ENCODE peak calls at places on chromosome 12, in four cellular contexts. One of them, this sample, is unnamed. For H3K9me3 and H3K4me1, the result is how much of the 10 kb centered on the place peaks cover.

GRCh38 chr12:58459191-58459590 is 461.1 kb downstream of the LRIG3 start:
- DNase-seq in neural progenitor cell: no peak
- DNase-seq in lower lobe of right lung: no peak
- DNase-seq in mammary epithelial cell: no peak
- DNase-seq in this sample: no peak

GRCh38 chr12:25977047-25977446 is 18.6 kb downstream of the RASSF8 start:
- DNase-seq in lower lobe of right lung: no peak
- DNase-seq in neural progenitor cell: peak
- DNase-seq in mammary epithelial cell: peak
- DNase-seq in this sample: no peak

GRCh38 chr12:53097564-53098353 is at the start of gene IGFBP6:
- DNase-seq in neural progenitor cell: peak
- DNase-seq in mammary epithelial cell: peak
- DNase-seq in lower lobe of right lung: peak
- DNase-seq in this sample: peak

GRCh38 chr12:102394200-102394599 is 86.2 kb downstream of the IGF1 start:
- DNase-seq in lower lobe of right lung: no peak
- DNase-seq in mammary epithelial cell: no peak
- DNase-seq in neural progenitor cell: no peak
- DNase-seq in this sample: no peak

GRCh38 chr12:109999649-109999971 is 380 bp downstream of the ANKRD13A start:
- DNase-seq in mammary epithelial cell: no peak
- DNase-seq in neural progenitor cell: no peak
- DNase-seq in lower lobe of right lung: peak
- DNase-seq in this sample: no peak

GRCh38 chr12:24507827-24508226 is 441.1 kb downstream of the BCAT1 start:
- DNase-seq in lower lobe of right lung: no peak
- DNase-seq in neural progenitor cell: no peak
- DNase-seq in mammary epithelial cell: no peak
- DNase-seq in this sample: no peak

GRCh38 chr12:94557896-94558295 is 92.5 kb downstream of the TMCC3 start:
- DNase-seq in neural progenitor cell: no peak
- DNase-seq in lower lobe of right lung: no peak
- DNase-seq in mammary epithelial cell: peak
- DNase-seq in this sample: no peak

GRCh38 chr12:52261211-52261484 is 13.3 kb upstream of the KRT86 start:
- DNase-seq in mammary epithelial cell: no peak
- DNase-seq in neural progenitor cell: no peak
- DNase-seq in lower lobe of right lung: no peak
- DNase-seq in this sample: no peak

GRCh38 chr12:106178582-106178981 is 39.8 kb upstream of the NUAK1 start:
- DNase-seq in mammary epithelial cell: no peak
- DNase-seq in lower lobe of right lung: no peak
- DNase-seq in neural progenitor cell: peak
- DNase-seq in this sample: no peak

GRCh38 chr12:267581-268482 is 5.2 kb upstream of the SLC6A13 start:
- DNase-seq in neural progenitor cell: peak
- DNase-seq in lower lobe of right lung: no peak
- DNase-seq in mammary epithelial cell: peak
- DNase-seq in this sample: no peak

GRCh38 chr12:55708695-55709233 is 1.1 kb upstream of the ITGA7 start:
- DNase-seq in lower lobe of right lung: no peak
- DNase-seq in neural progenitor cell: no peak
- DNase-seq in mammary epithelial cell: no peak
- DNase-seq in this sample: no peak

GRCh38 chr12:107468182-107468581 is 217.4 kb upstream of the PWP1 start:
- DNase-seq in neural progenitor cell: no peak
- DNase-seq in lower lobe of right lung: no peak
- DNase-seq in mammary epithelial cell: no peak
- DNase-seq in this sample: no peak

GRCh38 chr12:58764100-58764953 is 156.0 kb downstream of the LRIG3 start:
- DNase-seq in lower lobe of right lung: no peak
- DNase-seq in mammary epithelial cell: no peak
- DNase-seq in neural progenitor cell: no peak
- DNase-seq in this sample: no peak

GRCh38 chr12:34386016-34386415 is 363.7 kb downstream of the ALG10 start:
- DNase-seq in mammary epithelial cell: no peak
- DNase-seq in neural progenitor cell: no peak
- DNase-seq in lower lobe of right lung: no peak
- DNase-seq in this sample: no peak
- H3K9me3 ChIP-seq in mammary epithelial cell: half or more
- H3K9me3 ChIP-seq in neural progenitor cell: under half
- H3K9me3 ChIP-seq in lower lobe of right lung: under half
- H3K9me3 ChIP-seq in this sample: under half

DNA sequence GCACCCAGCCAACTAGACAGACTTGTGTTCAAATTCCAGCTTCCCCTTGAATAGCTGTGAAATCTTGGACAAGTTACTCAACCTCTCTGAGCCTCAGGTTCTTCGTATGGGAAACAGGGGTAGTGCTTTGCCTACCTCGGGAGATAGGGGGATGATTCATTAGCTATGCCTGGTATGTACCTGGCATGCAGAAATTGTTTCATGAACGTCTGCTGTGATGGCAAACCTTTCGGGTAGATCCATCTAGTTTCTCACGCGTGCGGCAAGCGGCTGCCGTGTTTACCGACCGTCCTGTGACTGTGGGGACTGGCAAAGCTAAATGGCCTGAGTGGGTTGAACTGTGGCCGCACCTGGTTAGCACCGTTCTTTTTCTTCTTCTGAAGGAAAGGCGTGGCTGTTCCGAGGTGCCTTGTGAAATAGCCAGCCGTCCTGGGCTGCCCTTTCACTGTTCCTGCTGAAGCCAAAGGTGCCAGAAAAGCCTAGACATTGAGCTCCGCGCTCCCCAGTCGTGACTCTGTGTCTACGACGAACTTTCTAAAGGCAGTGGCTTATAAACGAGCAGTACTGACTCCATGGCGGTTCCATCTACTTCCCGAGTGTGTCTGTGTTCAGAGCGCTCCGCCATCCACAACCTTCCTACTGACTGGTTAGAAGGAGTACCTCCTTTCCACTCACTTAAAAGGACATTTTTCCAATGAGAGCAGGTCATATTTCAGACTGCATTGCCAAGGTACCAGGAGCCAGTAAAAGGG is 40.7 kb upstream of the MED13L start:
- DNase-seq in mammary epithelial cell: peak
- DNase-seq in neural progenitor cell: no peak
- DNase-seq in lower lobe of right lung: peak
- DNase-seq in this sample: peak
- H3K4me1 ChIP-seq in mammary epithelial cell: under half
- H3K4me1 ChIP-seq in neural progenitor cell: under half
- H3K4me1 ChIP-seq in lower lobe of right lung: under half
- H3K4me1 ChIP-seq in this sample: under half

DNA sequence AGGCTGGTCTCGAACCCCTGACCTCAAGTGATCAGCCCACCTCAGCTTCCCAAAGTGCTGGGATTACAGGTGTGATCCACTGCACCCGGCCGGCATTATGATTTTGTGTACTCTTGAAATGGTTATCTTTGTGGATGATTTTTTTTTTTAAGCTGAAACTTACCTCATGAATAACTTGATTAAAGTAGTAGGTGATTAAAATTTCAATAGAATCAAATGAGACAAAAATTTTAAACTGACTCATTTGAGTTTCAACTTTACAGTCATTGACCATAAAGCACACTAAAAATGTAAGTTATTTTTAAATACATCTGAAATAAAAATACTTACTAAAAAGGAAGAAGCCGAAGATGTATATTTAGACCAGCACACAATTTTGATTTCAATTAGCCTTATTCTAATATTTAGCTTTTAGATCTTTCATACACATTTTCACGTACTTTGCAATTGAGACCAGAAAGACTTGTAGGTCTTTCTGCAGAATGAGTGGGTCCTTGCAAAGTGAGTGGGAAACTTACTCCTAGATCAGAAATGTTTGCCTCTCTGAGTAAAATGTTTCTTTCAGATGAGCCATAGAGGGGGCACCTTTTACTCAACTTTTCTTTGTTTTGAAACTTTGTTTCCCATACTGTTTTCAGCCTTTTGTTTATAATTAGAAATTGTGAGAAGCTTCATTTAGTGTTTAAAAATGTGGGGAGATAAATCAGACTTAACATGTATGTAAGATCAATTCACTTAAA is 34.2 kb downstream of the TMPO start:
- DNase-seq in neural progenitor cell: no peak
- DNase-seq in lower lobe of right lung: no peak
- DNase-seq in mammary epithelial cell: no peak
- DNase-seq in this sample: no peak
- TF ChIP-seq CTCF in neural progenitor cell: no peak
- TF ChIP-seq CTCF in lower lobe of right lung: no peak
- TF ChIP-seq CTCF in mammary epithelial cell: no peak
- TF ChIP-seq CTCF in this sample: no peak

GRCh38 chr12:128863957-128864356 is 10.7 kb downstream of the GLT1D1 start:
- DNase-seq in mammary epithelial cell: no peak
- DNase-seq in neural progenitor cell: no peak
- DNase-seq in lower lobe of right lung: no peak
- DNase-seq in this sample: no peak
- H3K9me3 ChIP-seq in mammary epithelial cell: under half
- H3K9me3 ChIP-seq in neural progenitor cell: under half
- H3K9me3 ChIP-seq in lower lobe of right lung: under half
- H3K9me3 ChIP-seq in this sample: under half

DNA sequence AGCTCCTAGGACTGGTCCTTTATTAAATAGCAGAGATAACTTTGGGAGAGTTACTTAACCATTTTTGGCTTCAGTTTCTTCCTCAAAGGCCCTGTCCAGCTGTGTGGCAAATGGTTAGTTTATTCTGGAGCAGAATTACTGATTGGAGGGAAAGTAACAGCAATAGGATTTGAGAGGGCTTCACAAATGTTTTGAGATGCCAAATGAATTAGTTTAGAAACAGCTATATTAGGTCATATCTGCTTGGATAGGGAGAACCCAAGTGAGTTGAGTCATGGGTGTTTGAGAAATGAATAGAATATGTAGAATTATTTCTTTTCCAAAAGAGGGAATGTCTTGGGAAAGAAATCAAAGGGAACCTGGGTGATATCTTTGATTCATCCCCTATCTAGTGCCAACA is 17.5 kb downstream of the RASSF3 start:
- DNase-seq in neural progenitor cell: no peak
- DNase-seq in lower lobe of right lung: no peak
- DNase-seq in mammary epithelial cell: peak
- DNase-seq in this sample: no peak
- H3K4me1 ChIP-seq in neural progenitor cell: under half
- H3K4me1 ChIP-seq in lower lobe of right lung: half or more
- H3K4me1 ChIP-seq in mammary epithelial cell: under half
- H3K4me1 ChIP-seq in this sample: under half

DNA sequence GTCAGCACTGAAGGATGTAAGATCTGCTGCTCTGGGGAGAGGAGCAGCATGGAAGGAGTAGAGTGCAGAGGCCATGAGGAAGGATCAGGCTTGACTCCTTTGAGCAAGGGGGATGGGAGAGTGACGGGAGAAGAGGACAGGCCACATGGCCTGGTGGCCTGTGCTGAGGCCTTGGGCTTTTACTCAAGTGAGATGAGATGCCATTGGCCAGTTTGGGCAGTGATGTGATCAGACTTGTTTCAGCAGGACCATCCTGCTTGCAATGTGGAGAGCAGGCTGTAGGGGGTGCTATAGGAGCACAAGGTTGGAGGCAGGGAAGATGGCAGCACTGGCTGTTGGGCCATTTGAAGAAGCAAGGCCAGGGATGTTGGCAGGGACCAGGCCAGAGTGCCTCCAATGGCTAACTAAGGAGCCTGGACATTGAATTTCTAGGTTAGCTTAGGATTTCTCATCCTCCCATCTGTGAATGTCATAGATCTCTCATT is 23.6 kb downstream of the FGF23 start:
- DNase-seq in mammary epithelial cell: peak
- DNase-seq in neural progenitor cell: peak
- DNase-seq in lower lobe of right lung: peak
- DNase-seq in this sample: no peak
- TF ChIP-seq CTCF in mammary epithelial cell: peak
- TF ChIP-seq CTCF in neural progenitor cell: peak
- TF ChIP-seq CTCF in lower lobe of right lung: peak
- TF ChIP-seq CTCF in this sample: no peak

This sample was measured in ovary.